ENCODE peak calls at places on chromosomes 13 and 19, in six cellular contexts. M is fibroblast of the aortic adventitia, E is Caki2, T is ecto neural progenitor cell, F is omental fat pad, J is dermis blood vessel endothelial cell. A is an unnamed sample.

GRCh38 chr19:20472854-20473253 is 92.7 kb downstream of the ZNF737 start:
- DNase-seq in M (no peak), E (no peak), T (no peak), F (no peak), J (no peak), A (no peak)

GRCh38 chr13:34567558-34567957 is 374.5 kb upstream of the NBEA start:
- DNase-seq in M (no peak), E (no peak), T (no peak), F (no peak), J (no peak), A (no peak)

GRCh38 chr19:46613525-46613924 is 11.4 kb downstream of the PTGIR start:
- DNase-seq in M (no peak), E (no peak), T (no peak), F (no peak), J (no peak), A (no peak)

GRCh38 chr19:7658219-7658686 is 10.6 kb upstream of the RETN start:
- DNase-seq in M (no peak), E (no peak), T (no peak), F (no peak), J (no peak), A (no peak)

GRCh38 chr19:38786572-38787265 is 2.3 kb upstream of the LGALS7B start:
- DNase-seq in M (no peak), E (no peak), T (no peak), F (no peak), J (no peak), A (no peak)

GRCh38 chr13:42497798-42498197 is 76.2 kb upstream of the TNFSF11 start:
- DNase-seq in M (peak; percentile 90), E (peak; percentile 4), T (no peak), F (no peak), J (peak; percentile 81), A (no peak)

GRCh38 chr19:5691205-5691929 is 1.3 kb downstream of the RPL36 start:
- DNase-seq in M (peak; percentile 78), E (peak; percentile 73), T (no peak), F (no peak), J (peak; percentile 73), A (no peak)

GRCh38 chr19:11142528-11143171 is 12.9 kb downstream of the SPC24 start:
- DNase-seq in M (peak; percentile 96), E (peak; percentile 88), T (peak; percentile 82), F (peak; percentile 87), J (peak; percentile 97), A (no peak)

GRCh38 chr19:13726323-13726722 is 38.0 kb upstream of the MRI1 start:
- DNase-seq in M (no peak), E (no peak), T (no peak), F (no peak), J (no peak), A (no peak)

GRCh38 chr13:26463848-26464247 is 93.6 kb upstream of the WASF3 start:
- DNase-seq in M (no peak), E (no peak), T (no peak), F (no peak), J (no peak), A (no peak)